ENCODE peak calls at places on chromosomes 2 and 18, in seven cellular contexts. R, Y, Z, I, W, H and E are unnamed samples.

GRCh38 chr2:64913357-64913869 is 75.8 kb upstream of the SLC1A4 start:
- DNase-seq in R (no peak), Y (no peak), Z (no peak), I (peak; percentile 86), W (no peak), H (no peak), E (no peak)

GRCh38 chr2:41720298-41720697 is 327.5 kb upstream of the PKDCC start:
- DNase-seq in R (no peak), Y (no peak), Z (no peak), I (no peak), W (no peak), H (no peak), E (no peak)

GRCh38 chr2:239312741-239313246 is 88.0 kb downstream of the HDAC4 start:
- DNase-seq in R (no peak), Y (peak; percentile 63), Z (no peak), I (no peak), W (no peak), H (no peak), E (peak; percentile 78)

GRCh38 chr2:189265696-189266320 is 86.2 kb upstream of the COL5A2 start:
- DNase-seq in R (no peak), Y (no peak), Z (no peak), I (no peak), W (no peak), H (no peak), E (no peak)

GRCh38 chr2:207330912-207331311 is 165.2 kb upstream of the KLF7 start:
- DNase-seq in R (no peak), Y (no peak), Z (no peak), I (no peak), W (peak; percentile 74), H (peak; percentile 96), E (peak; percentile 60)

GRCh38 chr2:96097951-96098823 is 18.2 kb downstream of the ADRA2B start:
- DNase-seq in R (no peak), Y (no peak), Z (no peak), I (peak; percentile 22), W (no peak), H (no peak), E (no peak)

GRCh38 chr2:127810156-127810636 is 775 bp downstream of the WDR33 start:
- DNase-seq in R (no peak), Y (no peak), Z (no peak), I (no peak), W (no peak), H (peak; percentile 19), E (no peak)

GRCh38 chr2:45874324-45874723 is 222.8 kb downstream of the PRKCE start:
- DNase-seq in R (no peak), Y (peak; percentile 92), Z (no peak), I (no peak), W (no peak), H (peak; percentile 40), E (no peak)

GRCh38 chr2:64857581-64858471 is 131.4 kb upstream of the SLC1A4 start:
- DNase-seq in R (no peak), Y (peak; percentile 89), Z (no peak), I (no peak), W (no peak), H (peak; percentile 98), E (peak; percentile 69)

GRCh38 chr2:180040146-180040925 is 33.2 kb upstream of the CWC22 start:
- DNase-seq in R (no peak), Y (no peak), Z (no peak), I (no peak), W (peak; percentile 86), H (peak; percentile 97), E (no peak)

GRCh38 chr2:128584296-128584900 is 265.7 kb upstream of the HS6ST1 start:
- DNase-seq in R (no peak), Y (no peak), Z (no peak), I (no peak), W (peak; percentile 69), H (peak; percentile 87), E (no peak)

GRCh38 chr2:239674101-239674980 is 273.5 kb upstream of the HDAC4 start:
- DNase-seq in R (no peak), Y (peak; percentile 49), Z (no peak), I (peak; percentile 20), W (no peak), H (no peak), E (peak; percentile 62)

GRCh38 chr2:18741888-18742287 is 152.5 kb upstream of the NT5C1B start:
- DNase-seq in R (no peak), Y (no peak), Z (no peak), I (no peak), W (peak; percentile 90), H (peak; percentile 82), E (no peak)

GRCh38 chr2:12488365-12488972 is 228.3 kb upstream of the TRIB2 start:
- DNase-seq in R (peak; percentile 53), Y (no peak), Z (no peak), I (no peak), W (no peak), H (no peak), E (no peak)

GRCh38 chr2:167487728-167488127 is 599.4 kb downstream of the XIRP2 start:
- DNase-seq in R (no peak), Y (no peak), Z (no peak), I (no peak), W (no peak), H (no peak), E (no peak)

GRCh38 chr2:58734365-58734764 is 493.2 kb upstream of the FANCL start:
- DNase-seq in R (no peak), Y (no peak), Z (no peak), I (no peak), W (no peak), H (no peak), E (no peak)

GRCh38 chr18:61544178-61544577 is 210.9 kb downstream of the CDH20 start:
- DNase-seq in R (no peak), Y (no peak), Z (no peak), I (no peak), W (no peak), H (no peak), E (no peak)

GRCh38 chr2:216932806-216933579 is 73.1 kb upstream of the TNP1 start:
- DNase-seq in R (no peak), Y (no peak), Z (no peak), I (no peak), W (no peak), H (no peak), E (no peak)

GRCh38 chr2:13654416-13654815 is 937.7 kb downstream of the TRIB2 start:
- DNase-seq in R (no peak), Y (no peak), Z (no peak), I (no peak), W (no peak), H (no peak), E (no peak)

GRCh38 chr2:13662055-13662454 is 945.3 kb downstream of the TRIB2 start:
- DNase-seq in R (no peak), Y (no peak), Z (no peak), I (no peak), W (no peak), H (no peak), E (no peak)

DNA sequence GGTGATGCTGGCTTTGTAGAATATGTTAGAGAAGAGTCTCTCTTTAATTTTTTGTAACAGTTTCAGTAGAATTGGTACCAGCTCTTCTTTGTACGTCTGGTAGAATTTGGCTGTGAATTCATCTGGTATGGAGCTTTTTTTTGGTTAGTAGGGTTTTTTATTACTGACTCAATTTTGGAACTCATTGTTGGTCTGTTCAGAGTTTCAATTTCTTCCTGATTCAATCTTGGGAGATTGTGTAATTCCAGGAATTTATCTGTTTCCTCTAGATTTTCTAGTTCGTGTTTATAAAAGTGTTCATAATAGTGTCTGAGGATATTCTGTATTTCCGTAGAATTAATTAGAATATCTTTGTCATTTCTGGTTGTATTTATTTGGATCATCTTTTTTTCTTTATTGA is 943.5 kb downstream of the TRIB2 start:
- DNase-seq in R (no peak), Y (no peak), Z (no peak), I (no peak), W (no peak), H (no peak), E (no peak)
- H3K9me3 ChIP-seq in R (no peaks in the 10 kb centered on the region), Y (no peaks in the 10 kb centered on the region), Z (no peaks in the 10 kb centered on the region), I (no peaks in the 10 kb centered on the region), W (no peaks in the 10 kb centered on the region), H (no peaks in the 10 kb centered on the region), E (no peaks in the 10 kb centered on the region)

DNA sequence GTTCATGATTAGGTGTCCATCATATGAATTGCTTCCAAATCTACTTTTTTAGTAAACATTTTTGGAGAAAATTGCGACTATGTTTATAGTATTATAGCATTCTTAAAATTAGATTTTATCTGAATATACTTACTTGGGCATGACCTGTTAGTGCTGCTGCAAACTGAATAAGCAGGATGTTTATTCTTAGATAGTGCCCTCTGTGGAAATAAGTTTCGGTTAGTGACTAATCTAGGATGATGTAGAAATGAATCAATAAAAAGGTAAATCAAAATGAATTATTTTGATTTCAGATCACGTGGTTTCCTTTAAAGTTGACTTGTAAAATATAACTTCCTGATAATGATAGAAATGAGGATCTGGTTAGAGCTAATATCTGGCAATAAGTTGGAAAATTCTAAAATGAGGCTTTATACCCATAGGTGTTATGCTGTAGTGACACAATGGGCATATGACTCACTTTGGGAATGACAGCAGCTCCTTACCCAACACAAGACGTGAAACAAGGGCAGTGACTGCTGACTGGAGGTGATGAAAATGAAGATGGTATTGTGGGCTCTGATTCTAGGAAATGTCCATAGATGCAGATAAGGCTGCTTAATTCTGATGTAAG is 165.8 kb upstream of the TCF4 start:
- DNase-seq in R (no peak), Y (no peak), Z (no peak), I (no peak), W (no peak), H (no peak), E (no peak)
- H3K9me3 ChIP-seq in R (no peaks in the 10 kb centered on the region), Y (no peaks in the 10 kb centered on the region), Z (no peaks in the 10 kb centered on the region), I (no peaks in the 10 kb centered on the region), W (no peaks in the 10 kb centered on the region), H (no peaks in the 10 kb centered on the region), E (no peaks in the 10 kb centered on the region)

GRCh38 chr2:6845903-6846302 is 19.8 kb downstream of the CMPK2 start:
- DNase-seq in R (no peak), Y (no peak), Z (no peak), I (no peak), W (no peak), H (no peak), E (no peak)

GRCh38 chr2:6845312-6845711 is 20.4 kb downstream of the CMPK2 start:
- DNase-seq in R (no peak), Y (no peak), Z (no peak), I (no peak), W (no peak), H (peak; percentile 38), E (no peak)

GRCh38 chr2:6846967-6847695 is 18.6 kb downstream of the CMPK2 start:
- DNase-seq in R (no peak), Y (no peak), Z (no peak), I (no peak), W (no peak), H (no peak), E (no peak)

GRCh38 chr2:6846540-6846939 is 19.2 kb downstream of the CMPK2 start:
- DNase-seq in R (no peak), Y (no peak), Z (no peak), I (no peak), W (no peak), H (no peak), E (no peak)

GRCh38 chr2:6841537-6842287 is 24.0 kb downstream of the CMPK2 start:
- DNase-seq in R (no peak), Y (no peak), Z (no peak), I (no peak), W (no peak), H (no peak), E (no peak)
- H3K9me3 ChIP-seq in R (peaks cover 6% of the 10 kb centered on the region), Y (peaks cover 5% of the 10 kb centered on the region), Z (peaks cover 37% of the 10 kb centered on the region), I (peaks cover 41% of the 10 kb centered on the region), W (peaks cover 17% of the 10 kb centered on the region), H (no peaks in the 10 kb centered on the region), E (peaks cover 10% of the 10 kb centered on the region)

DNA sequence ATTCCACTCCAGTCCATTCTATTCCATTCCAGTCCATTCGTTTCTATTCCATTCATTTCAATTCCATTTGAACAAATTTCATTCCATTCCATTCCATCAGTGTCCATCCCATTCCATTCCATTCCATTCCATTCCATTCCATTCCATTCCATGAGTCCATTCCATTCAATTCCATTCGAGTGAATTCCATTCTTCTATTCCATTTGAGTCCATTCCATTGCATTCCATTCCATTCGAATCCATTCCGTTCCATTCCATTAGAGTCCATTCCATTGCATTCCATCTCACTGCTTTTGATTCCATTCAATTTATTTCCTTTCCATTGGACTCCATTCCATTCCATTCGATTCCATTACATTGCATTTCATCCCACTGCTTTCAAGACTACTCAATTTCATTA is 1132.1 kb downstream of the RPIA start:
- DNase-seq in R (no peak), Y (no peak), Z (no peak), I (no peak), W (no peak), H (no peak), E (no peak)
- H3K9me3 ChIP-seq in R (peaks cover under 1% of the 10 kb centered on the region), Y (peaks cover 9% of the 10 kb centered on the region), Z (peaks cover 29% of the 10 kb centered on the region), I (no peaks in the 10 kb centered on the region), W (peaks cover 59% of the 10 kb centered on the region), H (peaks cover 59% of the 10 kb centered on the region), E (peaks cover 29% of the 10 kb centered on the region)